ENCODE peak calls at places on chromosomes 11 and 22, in seven cellular contexts. F is dorsolateral prefrontal cortex, L is mammary epithelial cell, Q is endothelial cell of umbilical vein, A is lung, R is stomach, W is fibroblast of lung. P is an unnamed sample.

GRCh38 chr11:102476812-102477211 is 24.2 kb upstream of the TMEM123 start:
- DNase-seq in W (no peak), F (no peak), A (peak; percentile 39), Q (peak; percentile 34), R (peak; percentile 83), L (peak; percentile 68), P (peak; percentile 26)

GRCh38 chr22:47307812-47308211 is 545.4 kb downstream of the TBC1D22A start:
- DNase-seq in L (no peak), A (no peak), R (no peak), Q (no peak), F (no peak), W (no peak), P (no peak)

GRCh38 chr11:134524201-134524600 is 112.2 kb upstream of the B3GAT1 start:
- DNase-seq in R (no peak), L (no peak), W (no peak), F (no peak), Q (no peak), A (no peak), P (no peak)

GRCh38 chr11:44120169-44120568 is 24.7 kb downstream of the EXT2 start:
- DNase-seq in F (no peak), L (no peak), R (no peak), A (no peak), Q (no peak), W (no peak), P (no peak)

GRCh38 chr11:12185106-12185690 is 74.8 kb downstream of the MICAL2 start:
- DNase-seq in F (no peak), Q (no peak), R (no peak), W (no peak), A (no peak), L (no peak), P (no peak)

GRCh38 chr11:73156686-73157085 is 14.6 kb upstream of the FCHSD2 start:
- DNase-seq in L (no peak), Q (no peak), A (no peak), R (no peak), W (no peak), F (no peak), P (no peak)

GRCh38 chr22:36365020-36365411 is 22.8 kb downstream of the MYH9 start:
- DNase-seq in Q (peak; percentile 94), L (peak; percentile 97), F (no peak), W (peak; percentile 98), A (no peak), R (peak; percentile 65), P (peak; percentile 81)

GRCh38 chr11:102157219-102157618 is 47.0 kb downstream of the YAP1 start:
- DNase-seq in F (no peak), L (peak; percentile 87), Q (peak; percentile 4), A (peak; percentile 51), W (peak; percentile 82), R (peak; percentile 86), P (no peak)

GRCh38 chr11:47941907-47942558 is 38.3 kb upstream of the PTPRJ start:
- DNase-seq in A (no peak), L (no peak), Q (no peak), F (no peak), R (no peak), W (no peak), P (no peak)

GRCh38 chr11:702731-703461 is 3.1 kb upstream of the EPS8L2 start:
- DNase-seq in Q (no peak), A (peak; percentile 81), F (no peak), R (peak; percentile 84), W (no peak), L (peak; percentile 61), P (no peak)

GRCh38 chr11:28346721-28347120 is 238.5 kb downstream of the METTL15 start:
- DNase-seq in W (peak; percentile 43), A (no peak), R (no peak), F (no peak), Q (no peak), L (peak; percentile 20), P (no peak)

GRCh38 chr11:16346975-16347374 is 9.4 kb downstream of the SOX6 start:
- DNase-seq in R (no peak), L (peak; percentile 54), A (no peak), F (no peak), W (peak; percentile 62), Q (no peak), P (no peak)

GRCh38 chr22:50326959-50327710 is at the start of gene DENND6B:
- DNase-seq in R (peak; percentile 87), L (peak; percentile 64), A (peak; percentile 77), Q (peak; percentile 64), W (peak; percentile 65), F (peak; percentile 67), P (peak; percentile 34)

GRCh38 chr11:67179892-67180490 is 60.9 kb downstream of the KDM2A start:
- DNase-seq in F (no peak), L (no peak), R (no peak), A (no peak), W (peak; percentile 69), Q (peak; percentile 46), P (no peak)

GRCh38 chr11:126129681-126130671 is 67.3 kb upstream of the CDON start:
- DNase-seq in Q (no peak), R (no peak), W (no peak), A (no peak), F (no peak), L (no peak), P (no peak)

GRCh38 chr22:30015846-30016245 is 64.4 kb upstream of the HORMAD2 start:
- DNase-seq in R (no peak), Q (no peak), F (no peak), L (peak; percentile 38), W (peak; percentile 93), A (no peak), P (no peak)

GRCh38 chr22:20583471-20583922 is 76.1 kb downstream of the MED15 start:
- DNase-seq in L (no peak), W (no peak), R (no peak), F (peak; percentile 54), A (no peak), Q (no peak), P (no peak)

GRCh38 chr11:59782080-59782479 is 26.9 kb downstream of the STX3 start:
- DNase-seq in A (no peak), L (no peak), W (no peak), R (no peak), F (no peak), Q (no peak), P (no peak)

GRCh38 chr11:59777104-59777503 is 21.9 kb downstream of the STX3 start:
- DNase-seq in F (no peak), R (no peak), L (no peak), A (no peak), W (no peak), Q (no peak), P (no peak)

GRCh38 chr11:59779487-59779886 is 24.3 kb downstream of the STX3 start:
- DNase-seq in W (no peak), R (no peak), Q (no peak), A (no peak), F (no peak), L (no peak), P (no peak)

GRCh38 chr11:59776210-59777066 is 21.3 kb downstream of the STX3 start:
- DNase-seq in W (peak; percentile 84), L (peak; percentile 93), F (no peak), Q (peak; percentile 88), R (no peak), A (no peak), P (no peak)

GRCh38 chr11:59778122-59778521 is 22.9 kb downstream of the STX3 start:
- DNase-seq in W (no peak), A (no peak), R (peak; percentile 52), L (no peak), F (no peak), Q (no peak), P (no peak)
- TF ChIP-seq CTCF in W (no peak), A (no peak), R (no peak), L (no peak), F (no peak), Q (no peak), P (no peak)

GRCh38 chr11:4416306-4416705 is 22.8 kb upstream of the TRIM21 start:
- DNase-seq in Q (no peak), F (no peak), W (no peak), A (no peak), L (no peak), R (no peak), P (no peak)
- H3K27ac ChIP-seq in Q (no peak overlapping the region), F (no peak overlapping the region), W (no peak overlapping the region), A (no peak overlapping the region), L (no peak overlapping the region), R (no peak overlapping the region), P (no peak overlapping the region)

GRCh38 chr22:23233746-23234408 is 53.6 kb downstream of the BCR start:
- DNase-seq in F (no peak), Q (no peak), L (no peak), W (peak; percentile 88), A (no peak), R (no peak), P (no peak)

GRCh38 chr22:23236026-23236425 is 55.7 kb downstream of the BCR start:
- DNase-seq in L (no peak), F (no peak), A (no peak), R (no peak), W (peak; percentile 25), Q (no peak), P (no peak)

GRCh38 chr22:23236440-23237139 is 56.3 kb downstream of the BCR start:
- DNase-seq in W (no peak), R (no peak), L (no peak), F (peak; percentile 27), Q (no peak), A (no peak), P (no peak)

GRCh38 chr22:23234409-23235161 is 54.3 kb downstream of the BCR start:
- DNase-seq in A (no peak), L (no peak), R (no peak), F (no peak), W (no peak), Q (no peak), P (no peak)

DNA sequence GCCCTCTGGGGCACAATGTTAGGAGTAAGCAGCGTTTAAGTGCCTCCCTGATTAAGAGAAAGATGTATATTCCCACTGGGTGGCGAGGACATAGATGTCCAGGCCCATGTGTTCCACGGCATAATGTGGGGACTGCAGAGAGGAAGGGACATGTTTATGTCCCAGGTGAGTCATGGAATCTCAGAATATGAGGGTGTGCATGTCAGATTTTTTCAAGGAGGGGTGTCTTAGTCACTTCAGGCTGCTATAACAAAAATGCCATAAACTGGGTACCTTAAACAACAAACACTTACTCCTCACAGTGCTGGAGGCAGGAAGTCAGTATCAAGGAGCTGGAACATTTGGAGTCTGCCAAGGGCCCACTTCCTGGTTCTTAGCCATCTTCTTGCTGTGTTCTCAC is 55.1 kb downstream of the BCR start:
- DNase-seq in L (no peak), W (no peak), Q (no peak), A (no peak), R (no peak), F (no peak), P (no peak)
- H3K4me3 ChIP-seq in L (no peak overlapping the region), W (no peak overlapping the region), Q (no peak overlapping the region), A (no peak overlapping the region), R (no peak overlapping the region), F (no peak overlapping the region), P (no peak overlapping the region)

GRCh38 chr11:77440678-77441077 is 33.2 kb downstream of the PAK1 start:
- DNase-seq in F (no peak), A (no peak), R (no peak), W (no peak), L (no peak), Q (no peak), P (no peak)
- TF ChIP-seq CTCF in F (no peak), A (no peak), R (no peak), W (no peak), L (no peak), Q (no peak), P (no peak)

P was measured in CD8-positive, alpha-beta T cell.